ENCODE peak calls at places on chromosomes 4 and X, in four cellular contexts. E, T, A and F are unnamed samples.

GRCh38 chr4:1409806-1410425 is 3.7 kb upstream of the NKX1-1 start:
- DNase-seq in E (peak), T (no peak), A (no peak), F (no peak)

GRCh38 chr4:328729-329128 is 8.9 kb upstream of the ZNF141 start:
- DNase-seq in E (no peak), T (no peak), A (no peak), F (no peak)

GRCh38 chr4:98710831-98711230 is 52.4 kb upstream of the TSPAN5 start:
- DNase-seq in E (no peak), T (no peak), A (no peak), F (no peak)

GRCh38 chr4:143782521-143782920 is 82.0 kb upstream of the FREM3 start:
- DNase-seq in E (no peak), T (no peak), A (no peak), F (no peak)

GRCh38 chr4:158769175-158769831 is 477 bp downstream of the FNIP2 start:
- DNase-seq in E (peak), T (no peak), A (peak), F (peak)

GRCh38 chrX:96763608-96764007 is 79.0 kb downstream of the DIAPH2 start:
- DNase-seq in E (no peak), T (no peak), A (no peak), F (no peak)

GRCh38 chrX:139559383-139560042 is 29.0 kb downstream of the F9 start:
- DNase-seq in E (no peak), T (peak), A (peak), F (no peak)

GRCh38 chr4:38678078-38678477 is 14.1 kb downstream of the KLF3 start:
- DNase-seq in E (no peak), T (no peak), A (no peak), F (no peak)

GRCh38 chr4:138868562-138868961 is 147.0 kb upstream of the NOCT start:
- DNase-seq in E (no peak), T (no peak), A (no peak), F (no peak)

GRCh38 chr4:185839204-185839712 is 27.3 kb upstream of the SORBS2 start:
- DNase-seq in E (no peak), T (no peak), A (peak), F (no peak)

GRCh38 chr4:87916636-87917035 is 58.9 kb upstream of the SPP1 start:
- DNase-seq in E (no peak), T (no peak), A (no peak), F (no peak)

GRCh38 chr4:186840222-186840701 is 116.6 kb upstream of the FAT1 start:
- DNase-seq in E (no peak), T (no peak), A (no peak), F (no peak)

GRCh38 chr4:37970702-37971101 is 10.5 kb downstream of the PTTG2 start:
- DNase-seq in E (peak), T (peak), A (peak), F (peak)

GRCh38 chrX:40140706-40141499 is 43.1 kb upstream of the BCOR start:
- DNase-seq in E (peak), T (no peak), A (peak), F (no peak)

GRCh38 chrX:51876441-51876840 is 17.0 kb upstream of the MAGED1 start:
- DNase-seq in E (no peak), T (no peak), A (no peak), F (no peak)

GRCh38 chrX:103376979-103377324 is 614 bp downstream of the BEX3 start:
- DNase-seq in E (no peak), T (peak), A (peak), F (peak)

GRCh38 chr4:25133132-25133531 is 27.1 kb downstream of the SEPSECS start:
- DNase-seq in E (no peak), T (no peak), A (no peak), F (no peak)
- H3K27ac ChIP-seq in E (no peak), T (no peak), A (no peak), F (no peak)

DNA sequence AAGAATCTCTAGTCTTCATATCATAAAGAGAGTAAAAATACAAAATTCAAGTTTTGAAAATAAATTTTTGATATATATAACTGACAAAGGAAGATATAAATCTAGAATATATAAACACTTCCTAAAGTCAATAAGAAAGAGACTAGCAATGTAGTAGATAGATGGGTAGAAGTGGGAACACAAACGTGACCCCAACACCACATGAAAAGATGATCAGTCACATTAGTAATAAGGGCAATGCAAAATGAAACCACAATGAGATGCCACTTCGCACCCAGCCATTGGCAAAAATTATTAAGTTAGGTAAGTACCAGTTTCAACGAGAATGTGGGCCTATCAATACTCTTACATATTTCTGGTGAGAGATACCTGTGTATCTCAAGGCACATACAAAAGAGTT is 106.5 kb downstream of the EGF start:
- DNase-seq in E (no peak), T (no peak), A (no peak), F (no peak)
- H3K27ac ChIP-seq in E (no peak), T (no peak), A (no peak), F (no peak)

DNA sequence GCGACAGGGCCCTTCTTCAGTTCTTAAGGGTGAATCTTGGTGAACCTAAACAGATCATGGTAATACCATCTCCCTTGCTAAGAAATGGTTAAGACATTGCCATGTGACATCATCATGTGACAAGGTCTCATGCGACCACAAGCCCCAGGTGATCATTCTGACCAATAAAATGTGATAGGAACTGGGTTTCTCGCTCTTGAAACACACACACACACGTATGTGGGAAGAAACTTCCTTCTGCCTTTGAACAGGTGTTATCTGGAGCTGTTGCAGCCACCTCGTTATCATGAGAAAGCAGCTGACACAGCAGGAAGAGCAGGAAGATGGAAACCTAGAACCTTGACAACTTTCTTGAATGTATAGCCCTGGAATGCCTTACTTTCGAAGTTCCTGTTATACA is 10.2 kb downstream of the SOD3 start:
- DNase-seq in E (no peak), T (no peak), A (no peak), F (no peak)
- H3K27ac ChIP-seq in E (no peak), T (no peak), A (no peak), F (no peak)

DNA sequence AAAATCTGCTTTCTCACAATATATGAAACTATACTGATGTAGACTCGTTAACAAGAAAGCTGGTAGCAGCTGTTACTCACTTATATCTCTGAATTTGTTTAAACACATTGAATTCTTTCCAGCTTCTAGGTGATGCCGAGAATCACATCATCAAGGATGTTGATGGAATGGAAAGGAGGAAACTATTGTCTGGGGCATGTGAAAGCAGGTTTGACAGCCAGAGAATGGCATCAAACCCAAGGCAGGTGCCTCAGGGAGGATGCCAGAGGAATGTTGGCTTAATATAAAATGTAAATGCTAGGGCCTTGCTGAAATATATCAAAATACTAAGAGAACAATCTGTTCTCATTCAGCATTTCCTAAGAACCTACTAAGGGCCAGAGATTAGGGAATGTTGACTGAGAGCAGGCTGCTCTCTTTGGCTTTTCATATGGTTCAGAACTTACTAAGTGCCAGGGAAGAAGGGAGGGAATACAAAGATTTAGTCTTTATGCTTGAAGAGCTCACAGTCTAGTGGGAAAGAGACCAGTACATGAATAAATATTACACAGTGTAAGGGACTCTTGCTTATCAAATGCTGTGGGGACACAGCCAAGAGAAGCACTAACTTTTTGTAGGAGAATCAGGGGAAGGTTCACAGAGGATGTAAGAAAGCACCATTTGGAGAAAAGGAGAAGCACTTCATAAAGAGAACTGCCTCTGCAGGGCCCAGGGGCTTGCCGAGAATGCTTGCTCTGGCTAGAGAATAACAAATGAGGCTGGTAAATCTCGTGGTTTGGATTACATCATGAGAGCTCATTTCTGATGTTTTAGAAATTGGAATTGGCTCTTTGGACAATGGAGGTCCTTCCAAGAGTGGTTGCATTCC is 14.7 kb downstream of the SLIT2 start:
- DNase-seq in E (no peak), T (no peak), A (no peak), F (no peak)
- H3K27ac ChIP-seq in E (no peak), T (no peak), A (no peak), F (no peak)

GRCh38 chrX:37370499-37371141 is 21.5 kb downstream of the PRRG1 start:
- DNase-seq in E (no peak), T (no peak), A (no peak), F (no peak)

GRCh38 chrX:37367946-37368345 is 18.8 kb downstream of the PRRG1 start:
- DNase-seq in E (no peak), T (no peak), A (no peak), F (no peak)

GRCh38 chrX:37371578-37371981 is 22.4 kb downstream of the PRRG1 start:
- DNase-seq in E (no peak), T (no peak), A (no peak), F (no peak)
- H3K27ac ChIP-seq in E (no peak), T (no peak), A (no peak), F (no peak)

DNA sequence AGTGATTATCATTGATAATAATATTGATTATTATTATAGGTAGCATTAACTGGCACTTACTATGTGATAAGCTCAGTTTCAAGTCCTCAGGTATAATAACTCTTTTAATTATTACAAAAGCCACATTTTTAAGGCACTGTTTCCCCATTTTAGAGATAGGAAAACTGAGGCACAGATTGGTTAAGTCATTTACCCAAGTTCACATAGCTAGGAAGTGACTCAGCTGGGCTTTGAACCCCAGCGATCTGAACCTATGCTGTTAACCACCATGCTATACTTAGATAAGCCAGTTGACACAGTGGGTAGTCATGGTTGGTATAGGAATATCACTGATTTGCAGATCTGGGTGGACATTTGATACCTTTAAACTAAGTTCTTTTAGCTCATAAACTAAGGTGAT is 110.4 kb downstream of the FRAS1 start:
- DNase-seq in E (no peak), T (no peak), A (no peak), F (no peak)
- H3K27ac ChIP-seq in E (no peak), T (no peak), A (no peak), F (no peak)

DNA sequence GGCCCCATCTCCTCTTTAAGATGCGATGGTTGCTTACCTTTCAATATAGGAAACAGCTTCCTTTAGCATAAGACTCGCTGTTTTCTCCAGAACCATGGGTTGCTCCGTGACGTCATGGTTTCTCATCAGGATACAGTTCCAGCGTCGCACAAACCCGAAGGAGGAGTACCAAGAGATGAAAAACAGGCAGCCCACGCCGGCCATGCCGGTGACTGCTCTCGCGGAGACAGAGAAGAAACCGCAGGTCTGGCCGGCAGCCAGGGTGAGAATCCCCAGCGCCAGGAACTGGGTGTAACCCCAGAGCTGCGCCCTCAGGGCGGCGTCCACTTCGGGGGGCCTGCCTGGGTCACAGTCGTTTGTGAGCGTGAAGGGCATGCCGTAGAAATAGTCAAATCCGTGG is 11.4 kb downstream of the ARSD start:
- DNase-seq in E (no peak), T (no peak), A (no peak), F (no peak)
- H3K27ac ChIP-seq in E (no peak), T (no peak), A (no peak), F (no peak)

GRCh38 chr4:42404001-42404400 is 6.7 kb downstream of the SHISA3 start:
- DNase-seq in E (no peak), T (no peak), A (no peak), F (no peak)
- H3K27ac ChIP-seq in E (no peak), T (no peak), A (no peak), F (no peak)